ENCODE peak calls at places on chromosomes 16 and 17, in ten cellular contexts. B is left ventricle myocardium inferior, G is cardiac muscle cell, I is upper lobe of right lung, Y is heart right ventricle, D is adrenal gland, Q is iPS DF 6.9, V is gastrocnemius medialis, M is kidney, U is stomach. J is an unnamed sample.

GRCh38 chr16:56019274-56019673 is 144.1 kb upstream of the CES5A start:
- DNase-seq in B (no peak), G (no peak), I (no peak), Y (no peak), D (no peak), Q (no peak), V (no peak), M (no peak), U (no peak), J (no peak)

GRCh38 chr16:48613061-48613957 is 3.3 kb upstream of the N4BP1 start:
- DNase-seq in B (no peak), G (no peak), I (no peak), Y (no peak), D (no peak), Q (no peak), V (no peak), M (no peak), U (peak; percentile 25), J (no peak)

GRCh38 chr17:58918072-58918471 is 162.4 kb downstream of the PPM1E start:
- DNase-seq in B (no peak), G (no peak), I (no peak), Y (no peak), D (no peak), Q (no peak), V (no peak), M (no peak), U (no peak), J (no peak)

GRCh38 chr17:1658100-1658499 is 8.4 kb upstream of the RILP start:
- DNase-seq in B (no peak), G (no peak), I (no peak), Y (no peak), D (no peak), Q (no peak), V (no peak), M (peak; percentile 35), U (no peak), J (no peak)

GRCh38 chr17:69761767-69762321 is 313.2 kb upstream of the KCNJ16 start:
- DNase-seq in B (no peak), G (no peak), I (no peak), Y (no peak), D (no peak), Q (no peak), V (no peak), M (no peak), U (no peak), J (no peak)

GRCh38 chr17:40450175-40450574 is 6.9 kb downstream of the IGFBP4 start:
- DNase-seq in B (no peak), G (no peak), I (no peak), Y (no peak), D (no peak), Q (peak; percentile 47), V (no peak), M (no peak), U (peak; percentile 64), J (no peak)

GRCh38 chr17:42288078-42288984 is at the start of gene STAT5A:
- DNase-seq in B (peak; percentile 92), G (peak; percentile 83), I (peak; percentile 95), Y (peak; percentile 92), D (peak; percentile 90), Q (no peak), V (peak; percentile 89), M (peak; percentile 96), U (peak; percentile 89), J (peak; percentile 95)

GRCh38 chr17:28326114-28326513 is 7.1 kb downstream of the TMEM97 start:
- DNase-seq in B (no peak), G (no peak), I (no peak), Y (no peak), D (no peak), Q (no peak), V (no peak), M (no peak), U (peak; percentile 52), J (no peak)

GRCh38 chr17:2709173-2709661 is 2.3 kb downstream of the CLUH start:
- DNase-seq in B (no peak), G (no peak), I (peak; percentile 87), Y (no peak), D (peak; percentile 82), Q (no peak), V (no peak), M (peak; percentile 84), U (peak; percentile 88), J (no peak)

DNA sequence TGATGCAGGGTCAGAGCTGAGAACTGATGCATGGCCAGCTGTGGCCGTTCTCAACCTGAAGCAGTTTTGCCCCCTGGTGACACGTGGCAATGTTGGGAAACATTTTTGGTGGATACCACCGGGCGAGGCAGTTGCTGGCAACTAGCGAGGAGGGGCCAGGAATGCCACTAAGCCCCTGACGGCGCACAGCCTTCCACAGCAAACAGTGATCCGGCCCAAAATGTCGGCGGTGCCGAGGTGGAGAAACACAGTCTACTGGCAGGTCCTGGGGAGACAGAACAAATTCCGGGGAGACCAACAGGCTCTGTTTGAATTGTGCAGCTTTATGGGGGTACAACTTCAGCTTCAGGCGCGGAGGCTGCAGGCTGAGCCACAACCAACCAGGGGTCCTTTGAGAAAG is 8.2 kb downstream of the SLC26A11 start:
- DNase-seq in B (no peak), G (no peak), I (no peak), Y (no peak), D (no peak), Q (no peak), V (no peak), M (peak; percentile 57), U (no peak), J (no peak)
- H3K4me1 ChIP-seq in B (no peaks in the 10 kb centered on the region), G (no peaks in the 10 kb centered on the region), I (no peaks in the 10 kb centered on the region), Y (no peaks in the 10 kb centered on the region), D (peaks cover 7% of the 10 kb centered on the region), Q (peaks cover 3% of the 10 kb centered on the region), V (peaks cover 5% of the 10 kb centered on the region), M (peaks cover 3% of the 10 kb centered on the region), U (no peaks in the 10 kb centered on the region), J (no peaks in the 10 kb centered on the region)

GRCh38 chr17:8946476-8946875 is 19.0 kb downstream of the PIK3R5 start:
- DNase-seq in B (no peak), G (no peak), I (no peak), Y (no peak), D (no peak), Q (no peak), V (no peak), M (no peak), U (no peak), J (no peak)

GRCh38 chr17:8949061-8949622 is 16.4 kb downstream of the PIK3R5 start:
- DNase-seq in B (no peak), G (no peak), I (no peak), Y (no peak), D (no peak), Q (no peak), V (no peak), M (no peak), U (no peak), J (no peak)

GRCh38 chr17:8946071-8946470 is 19.4 kb downstream of the PIK3R5 start:
- DNase-seq in B (no peak), G (no peak), I (no peak), Y (no peak), D (no peak), Q (no peak), V (no peak), M (no peak), U (no peak), J (no peak)

GRCh38 chr17:8947201-8947600 is 18.3 kb downstream of the PIK3R5 start:
- DNase-seq in B (no peak), G (no peak), I (no peak), Y (no peak), D (no peak), Q (no peak), V (no peak), M (no peak), U (no peak), J (no peak)

DNA sequence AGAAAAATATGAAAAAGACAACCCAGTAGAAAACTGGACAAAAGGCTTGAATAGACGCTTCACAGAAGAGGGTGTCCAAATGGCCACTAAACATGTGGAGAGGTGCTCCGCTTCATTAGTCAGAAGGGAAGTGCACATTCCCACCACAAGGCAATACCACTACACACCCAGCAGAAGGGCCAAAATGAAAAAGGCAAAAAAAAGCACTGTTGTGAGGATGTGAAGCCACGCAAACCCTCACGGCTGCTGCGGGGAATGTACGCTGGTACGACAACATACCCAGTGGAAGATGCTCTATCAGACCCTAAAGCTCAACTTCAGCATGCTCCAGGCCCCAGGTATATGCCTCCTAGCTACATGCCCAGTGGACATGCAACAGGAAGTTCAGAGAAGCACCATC is 17.0 kb downstream of the PIK3R5 start:
- DNase-seq in B (no peak), G (no peak), I (no peak), Y (no peak), D (no peak), Q (no peak), V (no peak), M (no peak), U (no peak), J (no peak)
- H3K4me1 ChIP-seq in B (peaks cover 6% of the 10 kb centered on the region), G (no peaks in the 10 kb centered on the region), I (peaks cover 4% of the 10 kb centered on the region), Y (no peaks in the 10 kb centered on the region), D (no peaks in the 10 kb centered on the region), Q (no peaks in the 10 kb centered on the region), V (no peaks in the 10 kb centered on the region), M (no peaks in the 10 kb centered on the region), U (no peaks in the 10 kb centered on the region), J (no peaks in the 10 kb centered on the region)

GRCh38 chr16:1540556-1540855 is 7.0 kb downstream of the TMEM204 start:
- DNase-seq in B (no peak), G (no peak), I (no peak), Y (no peak), D (no peak), Q (no peak), V (no peak), M (peak; percentile 41), U (no peak), J (no peak)

GRCh38 chr16:1542166-1542500 is 8.7 kb downstream of the TMEM204 start:
- DNase-seq in B (no peak), G (no peak), I (no peak), Y (no peak), D (no peak), Q (no peak), V (no peak), M (no peak), U (no peak), J (no peak)

GRCh38 chr16:1539720-1540555 is 6.5 kb downstream of the TMEM204 start:
- DNase-seq in B (no peak), G (no peak), I (no peak), Y (no peak), D (no peak), Q (no peak), V (no peak), M (no peak), U (no peak), J (no peak)

GRCh38 chr16:1542533-1542932 is 9.1 kb downstream of the TMEM204 start:
- DNase-seq in B (no peak), G (no peak), I (no peak), Y (no peak), D (no peak), Q (no peak), V (no peak), M (peak; percentile 74), U (no peak), J (no peak)

GRCh38 chr16:1541293-1542165 is 8.1 kb downstream of the TMEM204 start:
- DNase-seq in B (no peak), G (no peak), I (no peak), Y (no peak), D (no peak), Q (no peak), V (no peak), M (peak; percentile 70), U (no peak), J (no peak)
- H3K4me1 ChIP-seq in B (peaks cover 100% of the 10 kb centered on the region), G (peaks cover 13% of the 10 kb centered on the region), I (peaks cover 53% of the 10 kb centered on the region), Y (peaks cover 100% of the 10 kb centered on the region), D (peaks cover 71% of the 10 kb centered on the region), Q (no peaks in the 10 kb centered on the region), V (peaks cover 35% of the 10 kb centered on the region), M (peaks cover 50% of the 10 kb centered on the region), U (peaks cover 49% of the 10 kb centered on the region), J (peaks cover 44% of the 10 kb centered on the region)

GRCh38 chr16:989354-989814 is 7.8 kb downstream of the SOX8 start:
- DNase-seq in B (no peak), G (peak; percentile 21), I (no peak), Y (no peak), D (no peak), Q (no peak), V (no peak), M (no peak), U (no peak), J (no peak)
- H3K4me1 ChIP-seq in B (peaks cover 7% of the 10 kb centered on the region), G (no peaks in the 10 kb centered on the region), I (no peaks in the 10 kb centered on the region), Y (no peaks in the 10 kb centered on the region), D (no peaks in the 10 kb centered on the region), Q (peaks cover 2% of the 10 kb centered on the region), V (no peaks in the 10 kb centered on the region), M (no peaks in the 10 kb centered on the region), U (no peaks in the 10 kb centered on the region), J (peaks cover 14% of the 10 kb centered on the region)

J was measured in ascending aorta.